ENCODE peak calls at places on chromosomes 4 and X, in eight cellular contexts. M, C, W, P, J, L, Y and I are unnamed samples.
A peak's percentile ranks its signal among the peaks of the same experiment; 100 is the strongest.

GRCh38 chr4:75637176-75637575 is 6.8 kb upstream of the CDKL2 start:
- DNase-seq in M (no peak), C (no peak), W (no peak), P (no peak), J (no peak), L (no peak), Y (no peak), I (no peak)

GRCh38 chr4:3724319-3725231 is 41.6 kb upstream of the ADRA2C start:
- DNase-seq in M (no peak), C (no peak), W (no peak), P (no peak), J (no peak), L (no peak), Y (no peak), I (no peak)

GRCh38 chr4:19566041-19566440 is 685.7 kb upstream of the SLIT2 start:
- DNase-seq in M (no peak), C (no peak), W (no peak), P (no peak), J (no peak), L (no peak), Y (no peak), I (no peak)

GRCh38 chr4:55336138-55337034 is 9.7 kb upstream of the SRD5A3 start:
- DNase-seq in M (no peak), C (no peak), W (no peak), P (peak; percentile 31), J (no peak), L (no peak), Y (no peak), I (no peak)

GRCh38 chrX:133085785-133086184 is 11.1 kb downstream of the USP26 start:
- DNase-seq in M (no peak), C (no peak), W (no peak), P (no peak), J (peak; percentile 44), L (no peak), Y (no peak), I (no peak)

GRCh38 chrX:120672389-120672788 is 42.5 kb upstream of the C1GALT1C1 start:
- DNase-seq in M (no peak), C (no peak), W (no peak), P (no peak), J (no peak), L (no peak), Y (no peak), I (no peak)

GRCh38 chrX:7771788-7772438 is 71.1 kb upstream of the VCX start:
- DNase-seq in M (no peak), C (no peak), W (no peak), P (no peak), J (peak; percentile 22), L (no peak), Y (no peak), I (no peak)

GRCh38 chrX:52363247-52363883 is 5.5 kb upstream of the XAGE2 start:
- DNase-seq in M (no peak), C (no peak), W (no peak), P (no peak), J (peak; percentile 21), L (no peak), Y (no peak), I (no peak)

GRCh38 chr4:171118091-171118490 is 695.1 kb upstream of the GALNTL6 start:
- DNase-seq in M (no peak), C (no peak), W (no peak), P (no peak), J (no peak), L (no peak), Y (no peak), I (no peak)

GRCh38 chrX:130578906-130579305 is 177.1 kb downstream of the RBMX2 start:
- DNase-seq in M (no peak), C (no peak), W (no peak), P (no peak), J (no peak), L (no peak), Y (no peak), I (no peak)

GRCh38 chrX:96682516-96682915 is 2.1 kb upstream of the DIAPH2 start:
- DNase-seq in M (no peak), C (no peak), W (no peak), P (no peak), J (no peak), L (no peak), Y (no peak), I (no peak)

GRCh38 chr4:89249716-89250361 is 57.8 kb downstream of the GPRIN3 start:
- DNase-seq in M (no peak), C (no peak), W (no peak), P (no peak), J (no peak), L (no peak), Y (peak; percentile 33), I (no peak)

GRCh38 chr4:176002007-176002623 is 63.5 kb upstream of the WDR17 start:
- DNase-seq in M (no peak), C (peak; percentile 66), W (no peak), P (peak; percentile 31), J (peak; percentile 29), L (no peak), Y (peak; percentile 47), I (no peak)

GRCh38 chr4:70895405-70895804 is 6.8 kb upstream of the MOB1B start:
- DNase-seq in M (no peak), C (no peak), W (peak; percentile 14), P (no peak), J (no peak), L (no peak), Y (no peak), I (no peak)

GRCh38 chr4:165926307-165926706 is 53.3 kb downstream of the TLL1 start:
- DNase-seq in M (no peak), C (no peak), W (no peak), P (no peak), J (no peak), L (no peak), Y (no peak), I (no peak)

GRCh38 chrX:119688856-119689455 is 4.0 kb downstream of the SEPTIN6 start:
- DNase-seq in M (no peak), C (no peak), W (no peak), P (no peak), J (no peak), L (no peak), Y (no peak), I (no peak)

GRCh38 chr4:152187693-152188092 is 348.2 kb downstream of the FBXW7 start:
- DNase-seq in M (no peak), C (no peak), W (no peak), P (no peak), J (no peak), L (no peak), Y (no peak), I (no peak)

GRCh38 chr4:95102391-95102790 is 344.6 kb downstream of the BMPR1B start:
- DNase-seq in M (no peak), C (no peak), W (no peak), P (no peak), J (no peak), L (no peak), Y (no peak), I (no peak)

GRCh38 chr4:3783691-3784306 is 17.6 kb downstream of the ADRA2C start:
- DNase-seq in M (no peak), C (no peak), W (no peak), P (peak; percentile 13), J (no peak), L (no peak), Y (no peak), I (no peak)

GRCh38 chrX:106397788-106398538 is 213.8 kb upstream of the RADX start:
- DNase-seq in M (no peak), C (no peak), W (no peak), P (no peak), J (no peak), L (no peak), Y (peak; percentile 7), I (no peak)

GRCh38 chr4:138663883-138664282 is 351.7 kb upstream of the NOCT start:
- DNase-seq in M (no peak), C (no peak), W (no peak), P (no peak), J (no peak), L (no peak), Y (no peak), I (no peak)

GRCh38 chr4:99723555-99724450 is 66.2 kb upstream of the C4orf54 start:
- DNase-seq in M (no peak), C (peak; percentile 48), W (peak; percentile 3), P (no peak), J (peak; percentile 76), L (no peak), Y (no peak), I (no peak)

GRCh38 chr4:125518281-125518680 is 203.5 kb downstream of the FAT4 start:
- DNase-seq in M (no peak), C (no peak), W (no peak), P (no peak), J (no peak), L (no peak), Y (no peak), I (no peak)

GRCh38 chr4:177789610-177790009 is 347.4 kb upstream of the AGA start:
- DNase-seq in M (no peak), C (no peak), W (no peak), P (no peak), J (no peak), L (no peak), Y (no peak), I (no peak)

GRCh38 chrX:102902355-102902754 is 34.7 kb upstream of the RAB40AL start:
- DNase-seq in M (no peak), C (no peak), W (no peak), P (no peak), J (no peak), L (no peak), Y (no peak), I (no peak)

GRCh38 chr4:53205970-53206369 is 159.9 kb downstream of the SCFD2 start:
- DNase-seq in M (no peak), C (no peak), W (no peak), P (no peak), J (no peak), L (no peak), Y (no peak), I (no peak)

GRCh38 chrX:9308426-9308825 is 156.4 kb upstream of the TBL1X start:
- DNase-seq in M (no peak), C (no peak), W (no peak), P (no peak), J (no peak), L (no peak), Y (no peak), I (no peak)

GRCh38 chr4:181860668-181861067 is 382.5 kb upstream of the TENM3 start:
- DNase-seq in M (no peak), C (no peak), W (no peak), P (no peak), J (no peak), L (no peak), Y (no peak), I (no peak)

GRCh38 chr4:108433832-108434231 is 186.5 kb upstream of the RPL34 start:
- DNase-seq in M (peak; percentile 47), C (no peak), W (no peak), P (peak; percentile 48), J (no peak), L (no peak), Y (no peak), I (peak; percentile 27)

GRCh38 chr4:147480891-147481576 is at the start of gene EDNRA:
- DNase-seq in M (no peak), C (peak; percentile 51), W (no peak), P (peak; percentile 8), J (no peak), L (no peak), Y (no peak), I (no peak)

GRCh38 chr4:102247041-102247440 is 98.2 kb downstream of the SLC39A8 start:
- DNase-seq in M (no peak), C (no peak), W (no peak), P (no peak), J (no peak), L (no peak), Y (no peak), I (no peak)

GRCh38 chr4:99301376-99302164 is 10.8 kb upstream of the ADH1A start:
- DNase-seq in M (no peak), C (no peak), W (no peak), P (no peak), J (no peak), L (no peak), Y (no peak), I (no peak)

GRCh38 chr4:17336524-17336941 is 175.4 kb downstream of the QDPR start:
- DNase-seq in M (peak; percentile 77), C (no peak), W (no peak), P (peak; percentile 81), J (peak; percentile 9), L (peak; percentile 25), Y (no peak), I (peak; percentile 75)

GRCh38 chrX:150017868-150018267 is 79.6 kb upstream of the EOLA2 start:
- DNase-seq in M (no peak), C (no peak), W (no peak), P (no peak), J (no peak), L (no peak), Y (no peak), I (no peak)